ENCODE peak calls at places on chromosome 19, in four cellular contexts. A is T-helper 17 cell, X is tibial nerve, W is bronchial epithelial cell. B is an unnamed sample.

GRCh38 chr19:48636859-48637448 is at the start of gene DBP:
- DNase-seq in A (peak), X (no peak), W (no peak), B (peak)

GRCh38 chr19:49363265-49364082 is at the start of gene DKKL1:
- DNase-seq in A (peak), X (peak), W (peak), B (peak)

GRCh38 chr19:9362905-9363304 is at the start of gene ZNF177:
- DNase-seq in W (no peak), A (no peak), X (no peak), B (peak)

GRCh38 chr19:35868823-35869326 is 501 bp downstream of the APLP1 start:
- DNase-seq in X (no peak), W (no peak), A (no peak), B (no peak)

GRCh38 chr19:38679839-38680238 is 32.4 kb downstream of the ACTN4 start:
- DNase-seq in X (no peak), W (peak), A (no peak), B (peak)

GRCh38 chr19:39168258-39169142 is 28.3 kb upstream of the NCCRP1 start:
- DNase-seq in W (no peak), A (no peak), X (no peak), B (no peak)

GRCh38 chr19:7845390-7846179 is 15.6 kb downstream of the EVI5L start:
- DNase-seq in X (no peak), A (no peak), W (no peak), B (no peak)

GRCh38 chr19:31274266-31274963 is 74.8 kb downstream of the TSHZ3 start:
- DNase-seq in A (no peak), W (no peak), X (no peak), B (no peak)

GRCh38 chr19:43444531-43445340 is 20.7 kb downstream of the LYPD3 start:
- DNase-seq in A (no peak), W (no peak), X (no peak), B (no peak)

GRCh38 chr19:13356185-13356584 is 150.1 kb downstream of the CACNA1A start:
- DNase-seq in X (no peak), A (no peak), W (no peak), B (no peak)

GRCh38 chr19:47839913-47840312 is 18.2 kb downstream of the CRX start:
- DNase-seq in W (no peak), X (no peak), A (no peak), B (peak)

GRCh38 chr19:48147597-48148175 is 22.5 kb downstream of the LIG1 start:
- DNase-seq in X (no peak), A (no peak), W (no peak), B (no peak)

GRCh38 chr19:10290439-10290875 is 705 bp downstream of the ICAM5 start:
- DNase-seq in A (no peak), X (no peak), W (no peak), B (peak)

GRCh38 chr19:8308891-8309291 is 733 bp upstream of the CD320 start:
- DNase-seq in X (no peak), A (no peak), W (no peak), B (no peak)

GRCh38 chr19:10402441-10403038 is 802 bp downstream of the CDC37 start:
- DNase-seq in A (no peak), W (no peak), X (no peak), B (peak)

GRCh38 chr19:1785310-1785709 is 26.8 kb downstream of the ATP8B3 start:
- DNase-seq in X (no peak), A (no peak), W (no peak), B (no peak)

GRCh38 chr19:29842471-29843179 is 30.8 kb downstream of the CCNE1 start:
- DNase-seq in W (no peak), X (no peak), A (no peak), B (no peak)

GRCh38 chr19:49791776-49792445 is 21.2 kb downstream of the FUZ start:
- DNase-seq in X (no peak), W (no peak), A (no peak), B (no peak)

GRCh38 chr19:49799798-49800376 is 13.2 kb downstream of the FUZ start:
- DNase-seq in A (no peak), W (no peak), X (no peak), B (no peak)

GRCh38 chr19:14450168-14450874 is 17.2 kb downstream of the PKN1 start:
- DNase-seq in A (peak), W (no peak), X (no peak), B (peak)

B was measured in EH.